ENCODE peak calls at places on chromosome 6, in five cellular contexts. M, W, T, Z and I are unnamed samples.

GRCh38 chr6:115133790-115134189 is 791.0 kb upstream of the HS3ST5 start:
- DNase-seq in M (no peak), W (no peak), T (no peak), Z (no peak), I (no peak)

GRCh38 chr6:108557494-108558371 is 3.0 kb upstream of the FOXO3 start:
- DNase-seq in M (peak; percentile 89), W (peak; percentile 84), T (peak; percentile 83), Z (peak; percentile 79), I (peak; percentile 92)

GRCh38 chr6:47371139-47371874 is 61.6 kb upstream of the TNFRSF21 start:
- DNase-seq in M (no peak), W (no peak), T (no peak), Z (no peak), I (no peak)

GRCh38 chr6:149264629-149265028 is 52.9 kb upstream of the TAB2 start:
- DNase-seq in M (no peak), W (peak; percentile 48), T (no peak), Z (no peak), I (no peak)

GRCh38 chr6:143540192-143540591 is 28.7 kb upstream of the FUCA2 start:
- DNase-seq in M (no peak), W (no peak), T (no peak), Z (no peak), I (no peak)

GRCh38 chr6:119207973-119208725 is 129.7 kb upstream of the FAM184A start:
- DNase-seq in M (no peak), W (no peak), T (peak; percentile 48), Z (no peak), I (no peak)

GRCh38 chr6:150254671-150255228 is 111.9 kb downstream of the PPP1R14C start:
- DNase-seq in M (no peak), W (no peak), T (no peak), Z (no peak), I (no peak)

GRCh38 chr6:10424005-10424404 is 9.1 kb upstream of the TFAP2A start:
- DNase-seq in M (no peak), W (no peak), T (no peak), Z (no peak), I (no peak)

GRCh38 chr6:55980627-55981211 is 105.3 kb upstream of the BMP5 start:
- DNase-seq in M (no peak), W (no peak), T (peak; percentile 61), Z (no peak), I (no peak)

GRCh38 chr6:73586416-73586974 is 65.7 kb upstream of the EEF1A1 start:
- DNase-seq in M (no peak), W (no peak), T (no peak), Z (no peak), I (no peak)

GRCh38 chr6:45229416-45229815 is 98.7 kb upstream of the RUNX2 start:
- DNase-seq in M (no peak), W (no peak), T (no peak), Z (no peak), I (no peak)

GRCh38 chr6:24321538-24322162 is 36.2 kb downstream of the DCDC2 start:
- DNase-seq in M (no peak), W (no peak), T (no peak), Z (no peak), I (no peak)

GRCh38 chr6:28941681-28942448 is 18.1 kb upstream of the TRIM27 start:
- DNase-seq in M (no peak), W (no peak), T (no peak), Z (no peak), I (no peak)

GRCh38 chr6:4134841-4135664 is at the start of gene ECI2:
- DNase-seq in M (peak; percentile 84), W (no peak), T (no peak), Z (no peak), I (peak; percentile 93)

GRCh38 chr6:156899071-156899470 is 121.9 kb downstream of the ARID1B start:
- DNase-seq in M (no peak), W (no peak), T (no peak), Z (no peak), I (no peak)

GRCh38 chr6:36904096-36904495 is 18.3 kb downstream of the C6orf89 start:
- DNase-seq in M (no peak), W (no peak), T (no peak), Z (no peak), I (no peak)

GRCh38 chr6:48048460-48049146 is 62.4 kb downstream of the PTCHD4 start:
- DNase-seq in M (no peak), W (no peak), T (no peak), Z (no peak), I (no peak)

GRCh38 chr6:106730264-106730663 is 100.9 kb downstream of the QRSL1 start:
- DNase-seq in M (no peak), W (no peak), T (no peak), Z (no peak), I (no peak)

GRCh38 chr6:13522639-13523038 is 35.2 kb upstream of the GFOD1 start:
- DNase-seq in M (no peak), W (no peak), T (no peak), Z (no peak), I (no peak)

GRCh38 chr6:158080849-158081656 is 87.0 kb downstream of the SERAC1 start:
- DNase-seq in M (no peak), W (no peak), T (no peak), Z (no peak), I (no peak)

GRCh38 chr6:163296835-163297519 is 117.5 kb upstream of the QKI start:
- DNase-seq in M (no peak), W (no peak), T (no peak), Z (no peak), I (no peak)

GRCh38 chr6:147508073-147508870 is at the start of gene SAMD5:
- DNase-seq in M (peak; percentile 85), W (no peak), T (peak; percentile 73), Z (peak; percentile 70), I (peak; percentile 89)

GRCh38 chr6:119215309-119215708 is 134.3 kb downstream of the MAN1A1 start:
- DNase-seq in M (no peak), W (no peak), T (no peak), Z (no peak), I (no peak)

GRCh38 chr6:12534454-12534853 is 182.1 kb upstream of the PHACTR1 start:
- DNase-seq in M (no peak), W (no peak), T (no peak), Z (no peak), I (no peak)

GRCh38 chr6:142683688-142684087 is 261.3 kb downstream of the HIVEP2 start:
- DNase-seq in M (no peak), W (no peak), T (no peak), Z (no peak), I (no peak)

GRCh38 chr6:491233-491632 is 99.7 kb downstream of the IRF4 start:
- DNase-seq in M (no peak), W (peak; percentile 52), T (no peak), Z (no peak), I (no peak)

GRCh38 chr6:97059473-97059872 is 134.9 kb downstream of the KLHL32 start:
- DNase-seq in M (no peak), W (peak; percentile 22), T (no peak), Z (no peak), I (no peak)

GRCh38 chr6:144678844-144679243 is 393.7 kb downstream of the UTRN start:
- DNase-seq in M (no peak), W (no peak), T (no peak), Z (no peak), I (no peak)

GRCh38 chr6:96899019-96899418 is 1.3 kb upstream of the NDUFAF4 start:
- DNase-seq in M (no peak), W (no peak), T (peak; percentile 78), Z (no peak), I (no peak)